ENCODE peak calls at places on chromosomes 7 and 10, in four cellular contexts. One of them, this sample, is unnamed.

GRCh38 chr7:116528008-116528789 is 3.4 kb downstream of the CAV1 start:
- DNase-seq in mesothelial cell of epicardium: no peak
- DNase-seq in astrocyte of the cerebellum: peak; percentile 92
- DNase-seq in cardiac muscle cell: peak; percentile 96
- DNase-seq in this sample: peak; percentile 89

GRCh38 chr7:73824986-73825385 is 5.8 kb upstream of the CLDN4 start:
- DNase-seq in astrocyte of the cerebellum: no peak
- DNase-seq in cardiac muscle cell: no peak
- DNase-seq in mesothelial cell of epicardium: no peak
- DNase-seq in this sample: no peak

GRCh38 chr10:23158370-23158769 is 33.7 kb upstream of the PTF1A start:
- DNase-seq in cardiac muscle cell: peak; percentile 76
- DNase-seq in mesothelial cell of epicardium: no peak
- DNase-seq in astrocyte of the cerebellum: peak; percentile 29
- DNase-seq in this sample: peak; percentile 15

GRCh38 chr10:118584181-118584954 is 11.1 kb downstream of the PRLHR start:
- DNase-seq in mesothelial cell of epicardium: no peak
- DNase-seq in astrocyte of the cerebellum: peak; percentile 32
- DNase-seq in cardiac muscle cell: peak; percentile 81
- DNase-seq in this sample: no peak

GRCh38 chr10:88592425-88592824 is 5.9 kb downstream of the LIPJ start:
- DNase-seq in cardiac muscle cell: no peak
- DNase-seq in astrocyte of the cerebellum: no peak
- DNase-seq in mesothelial cell of epicardium: no peak
- DNase-seq in this sample: no peak

GRCh38 chr7:116578526-116578925 is 53.7 kb downstream of the CAV1 start:
- DNase-seq in astrocyte of the cerebellum: no peak
- DNase-seq in mesothelial cell of epicardium: no peak
- DNase-seq in cardiac muscle cell: peak; percentile 46
- DNase-seq in this sample: no peak

GRCh38 chr7:148242271-148242801 is 348.2 kb upstream of the C7orf33 start:
- DNase-seq in mesothelial cell of epicardium: no peak
- DNase-seq in astrocyte of the cerebellum: peak; percentile 8
- DNase-seq in cardiac muscle cell: peak; percentile 68
- DNase-seq in this sample: no peak

GRCh38 chr7:85474234-85474633 is 287.4 kb upstream of the SEMA3D start:
- DNase-seq in astrocyte of the cerebellum: no peak
- DNase-seq in mesothelial cell of epicardium: no peak
- DNase-seq in cardiac muscle cell: no peak
- DNase-seq in this sample: no peak

GRCh38 chr7:2197436-2198155 is 35.1 kb downstream of the MAD1L1 start:
- DNase-seq in astrocyte of the cerebellum: no peak
- DNase-seq in mesothelial cell of epicardium: no peak
- DNase-seq in cardiac muscle cell: no peak
- DNase-seq in this sample: no peak

GRCh38 chr10:13775786-13776780 is 189.3 kb downstream of the PRPF18 start:
- DNase-seq in cardiac muscle cell: peak; percentile 83
- DNase-seq in astrocyte of the cerebellum: peak; percentile 68
- DNase-seq in mesothelial cell of epicardium: no peak
- DNase-seq in this sample: peak; percentile 36

GRCh38 chr7:1083729-1084657 is 3.9 kb upstream of the GPER1 start:
- DNase-seq in astrocyte of the cerebellum: no peak
- DNase-seq in mesothelial cell of epicardium: no peak
- DNase-seq in cardiac muscle cell: no peak
- DNase-seq in this sample: no peak

GRCh38 chr7:129707910-129708490 is 96.5 kb downstream of the NRF1 start:
- DNase-seq in cardiac muscle cell: no peak
- DNase-seq in astrocyte of the cerebellum: no peak
- DNase-seq in mesothelial cell of epicardium: no peak
- DNase-seq in this sample: no peak

GRCh38 chr7:155647302-155647701 is 2.8 kb downstream of the RBM33 start:
- DNase-seq in astrocyte of the cerebellum: no peak
- DNase-seq in mesothelial cell of epicardium: no peak
- DNase-seq in cardiac muscle cell: no peak
- DNase-seq in this sample: no peak

GRCh38 chr10:16965740-16966447 is 148.7 kb upstream of the RSU1 start:
- DNase-seq in astrocyte of the cerebellum: peak; percentile 100
- DNase-seq in mesothelial cell of epicardium: no peak
- DNase-seq in cardiac muscle cell: peak; percentile 97
- DNase-seq in this sample: peak; percentile 97

GRCh38 chr10:72126184-72126871 is 38.0 kb upstream of the SPOCK2 start:
- DNase-seq in mesothelial cell of epicardium: no peak
- DNase-seq in astrocyte of the cerebellum: peak; percentile 36
- DNase-seq in cardiac muscle cell: peak; percentile 78
- DNase-seq in this sample: no peak

GRCh38 chr10:61897671-61898434 is 3.6 kb upstream of the ARID5B start:
- DNase-seq in astrocyte of the cerebellum: no peak
- DNase-seq in cardiac muscle cell: peak; percentile 77
- DNase-seq in mesothelial cell of epicardium: no peak
- DNase-seq in this sample: no peak

GRCh38 chr10:121063744-121064143 is 212.6 kb downstream of the WDR11 start:
- DNase-seq in astrocyte of the cerebellum: no peak
- DNase-seq in mesothelial cell of epicardium: no peak
- DNase-seq in cardiac muscle cell: no peak
- DNase-seq in this sample: no peak

GRCh38 chr7:40437498-40437897 is 302.7 kb downstream of the SUGCT start:
- DNase-seq in mesothelial cell of epicardium: no peak
- DNase-seq in cardiac muscle cell: peak; percentile 87
- DNase-seq in astrocyte of the cerebellum: peak; percentile 55
- DNase-seq in this sample: peak; percentile 39

GRCh38 chr10:113386005-113386404 is 166.8 kb upstream of the HABP2 start:
- DNase-seq in mesothelial cell of epicardium: no peak
- DNase-seq in astrocyte of the cerebellum: no peak
- DNase-seq in cardiac muscle cell: peak; percentile 17
- DNase-seq in this sample: no peak

GRCh38 chr10:86931872-86932271 is 25.5 kb downstream of the MMRN2 start:
- DNase-seq in cardiac muscle cell: peak; percentile 74
- DNase-seq in astrocyte of the cerebellum: no peak
- DNase-seq in mesothelial cell of epicardium: no peak
- DNase-seq in this sample: no peak

GRCh38 chr10:123782549-123782948 is 109.1 kb downstream of the CPXM2 start:
- DNase-seq in astrocyte of the cerebellum: no peak
- DNase-seq in cardiac muscle cell: no peak
- DNase-seq in mesothelial cell of epicardium: no peak
- DNase-seq in this sample: no peak

GRCh38 chr7:130302649-130303048 is 9.7 kb downstream of the CPA4 start:
- DNase-seq in cardiac muscle cell: no peak
- DNase-seq in astrocyte of the cerebellum: no peak
- DNase-seq in mesothelial cell of epicardium: no peak
- DNase-seq in this sample: no peak

GRCh38 chr7:138875794-138876193 is 77.8 kb upstream of the ATP6V0A4 start:
- DNase-seq in cardiac muscle cell: peak; percentile 57
- DNase-seq in astrocyte of the cerebellum: no peak
- DNase-seq in mesothelial cell of epicardium: no peak
- DNase-seq in this sample: no peak

GRCh38 chr10:104688251-104688650 is 47.2 kb downstream of the SORCS3 start:
- DNase-seq in mesothelial cell of epicardium: no peak
- DNase-seq in cardiac muscle cell: no peak
- DNase-seq in astrocyte of the cerebellum: no peak
- DNase-seq in this sample: no peak

GRCh38 chr10:34294137-34294536 is 521.0 kb downstream of the PARD3 start:
- DNase-seq in cardiac muscle cell: no peak
- DNase-seq in astrocyte of the cerebellum: no peak
- DNase-seq in mesothelial cell of epicardium: no peak
- DNase-seq in this sample: no peak

GRCh38 chr10:112435013-112435619 is 11.6 kb downstream of the ZDHHC6 start:
- DNase-seq in astrocyte of the cerebellum: peak; percentile 24
- DNase-seq in cardiac muscle cell: peak; percentile 70
- DNase-seq in mesothelial cell of epicardium: no peak
- DNase-seq in this sample: peak; percentile 5

GRCh38 chr7:134527979-134528371 is 608 bp downstream of the AKR1B10 start:
- DNase-seq in astrocyte of the cerebellum: peak; percentile 55
- DNase-seq in cardiac muscle cell: peak; percentile 71
- DNase-seq in mesothelial cell of epicardium: no peak
- DNase-seq in this sample: peak; percentile 52

GRCh38 chr10:87700031-87700796 is 40.5 kb downstream of the PAPSS2 start:
- DNase-seq in astrocyte of the cerebellum: peak; percentile 20
- DNase-seq in mesothelial cell of epicardium: no peak
- DNase-seq in cardiac muscle cell: peak; percentile 70
- DNase-seq in this sample: peak; percentile 20

GRCh38 chr7:131111081-131111576 is 216.5 kb upstream of the MKLN1 start:
- DNase-seq in mesothelial cell of epicardium: no peak
- DNase-seq in cardiac muscle cell: peak; percentile 91
- DNase-seq in astrocyte of the cerebellum: no peak
- DNase-seq in this sample: peak; percentile 63

GRCh38 chr7:140596751-140597424 is 43.7 kb downstream of the DENND2A start:
- DNase-seq in astrocyte of the cerebellum: peak; percentile 90
- DNase-seq in mesothelial cell of epicardium: no peak
- DNase-seq in cardiac muscle cell: peak; percentile 83
- DNase-seq in this sample: no peak

GRCh38 chr10:86647773-86648705 is 6.3 kb upstream of the OPN4 start:
- DNase-seq in mesothelial cell of epicardium: peak; percentile 34
- DNase-seq in astrocyte of the cerebellum: no peak
- DNase-seq in cardiac muscle cell: no peak
- DNase-seq in this sample: no peak

GRCh38 chr7:26013551-26014083 is 138.4 kb upstream of the NFE2L3 start:
- DNase-seq in astrocyte of the cerebellum: peak; percentile 27
- DNase-seq in cardiac muscle cell: no peak
- DNase-seq in mesothelial cell of epicardium: no peak
- DNase-seq in this sample: no peak

GRCh38 chr10:60942604-60943269 is 1.2 kb downstream of the RHOBTB1 start:
- DNase-seq in cardiac muscle cell: peak; percentile 47
- DNase-seq in mesothelial cell of epicardium: peak; percentile 41
- DNase-seq in astrocyte of the cerebellum: no peak
- DNase-seq in this sample: no peak

GRCh38 chr10:95606922-95607321 is 45.8 kb upstream of the SORBS1 start:
- DNase-seq in astrocyte of the cerebellum: no peak
- DNase-seq in mesothelial cell of epicardium: no peak
- DNase-seq in cardiac muscle cell: no peak
- DNase-seq in this sample: no peak

GRCh38 chr10:651700-652099 is 37.8 kb downstream of the DIP2C start:
- DNase-seq in astrocyte of the cerebellum: no peak
- DNase-seq in mesothelial cell of epicardium: no peak
- DNase-seq in cardiac muscle cell: no peak
- DNase-seq in this sample: no peak

DNA sequence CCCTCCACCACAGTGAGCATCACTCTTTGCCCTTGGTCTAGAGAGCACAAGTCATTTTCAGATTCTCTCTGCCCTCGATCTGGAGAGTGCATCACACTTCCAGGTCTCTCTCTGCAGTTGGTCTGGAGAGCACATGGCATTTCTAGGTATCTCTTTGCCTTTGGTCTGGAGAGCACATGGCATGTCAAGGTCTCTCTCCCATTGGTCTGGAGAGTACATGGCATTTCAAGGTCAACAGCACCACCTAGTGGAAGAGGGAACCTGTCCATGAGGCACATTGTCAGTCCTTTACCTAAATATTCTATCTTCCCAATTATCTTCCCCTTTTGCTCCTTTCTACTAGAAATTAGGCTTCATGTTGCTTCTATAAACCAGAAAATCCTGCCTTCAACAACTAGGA is 1139.4 kb downstream of the XPNPEP1 start:
- DNase-seq in mesothelial cell of epicardium: no peak
- DNase-seq in cardiac muscle cell: peak; percentile 56
- DNase-seq in astrocyte of the cerebellum: peak; percentile 22
- DNase-seq in this sample: no peak
- TF ChIP-seq CTCF in mesothelial cell of epicardium: no peak
- TF ChIP-seq CTCF in cardiac muscle cell: peak; percentile 38
- TF ChIP-seq CTCF in astrocyte of the cerebellum: peak; percentile 41
- TF ChIP-seq CTCF in this sample: no peak

DNA sequence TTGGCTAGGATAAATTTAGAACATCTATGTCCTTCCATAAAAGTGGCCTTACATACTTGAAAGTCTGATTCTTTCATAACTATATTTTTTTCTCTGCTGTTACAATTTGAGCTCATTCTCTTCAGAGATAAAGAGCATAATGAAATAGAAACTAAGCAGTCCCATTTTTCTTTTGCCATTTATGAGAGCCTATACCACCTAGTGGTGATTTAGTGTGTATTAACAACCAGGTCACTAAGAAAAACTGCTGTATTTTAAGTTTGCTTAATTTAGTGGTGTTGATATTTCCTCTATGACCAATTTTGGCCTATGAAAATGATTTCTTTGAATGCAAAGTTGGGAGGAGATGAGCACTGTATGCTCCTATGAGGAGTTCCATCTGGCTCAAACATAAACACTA is 88.7 kb upstream of the ZWINT start:
- DNase-seq in mesothelial cell of epicardium: no peak
- DNase-seq in astrocyte of the cerebellum: no peak
- DNase-seq in cardiac muscle cell: no peak
- DNase-seq in this sample: no peak
- TF ChIP-seq CTCF in mesothelial cell of epicardium: no peak
- TF ChIP-seq CTCF in astrocyte of the cerebellum: no peak
- TF ChIP-seq CTCF in cardiac muscle cell: no peak
- TF ChIP-seq CTCF in this sample: no peak

DNA sequence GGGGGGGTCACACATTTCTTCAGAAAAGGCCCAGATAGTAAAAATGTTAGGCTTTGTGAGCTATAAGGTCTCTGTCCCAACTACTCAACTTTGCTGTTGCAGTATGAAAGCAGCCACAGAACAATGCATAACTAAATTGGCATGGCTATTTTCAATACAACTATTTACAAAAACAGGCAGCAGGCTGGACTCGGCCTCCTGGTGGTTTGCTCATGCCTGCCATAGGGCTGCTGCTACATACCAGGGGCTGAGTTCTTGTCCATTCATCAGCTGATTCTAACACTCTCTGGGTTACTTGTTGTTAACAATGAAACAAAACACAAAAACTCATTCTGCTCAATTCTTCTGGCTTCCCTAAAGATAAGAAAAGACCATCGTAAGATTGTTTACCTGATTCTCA is 109.4 kb upstream of the ADAM12 start:
- DNase-seq in cardiac muscle cell: no peak
- DNase-seq in astrocyte of the cerebellum: no peak
- DNase-seq in mesothelial cell of epicardium: no peak
- DNase-seq in this sample: no peak
- TF ChIP-seq CTCF in cardiac muscle cell: no peak
- TF ChIP-seq CTCF in astrocyte of the cerebellum: peak; percentile 27
- TF ChIP-seq CTCF in mesothelial cell of epicardium: no peak
- TF ChIP-seq CTCF in this sample: no peak

GRCh38 chr10:126255313-126255712 is 133.0 kb downstream of the ADAM12 start:
- DNase-seq in astrocyte of the cerebellum: no peak
- DNase-seq in cardiac muscle cell: no peak
- DNase-seq in mesothelial cell of epicardium: no peak
- DNase-seq in this sample: no peak

GRCh38 chr10:126252884-126253612 is 135.2 kb downstream of the ADAM12 start:
- DNase-seq in mesothelial cell of epicardium: no peak
- DNase-seq in cardiac muscle cell: peak; percentile 94
- DNase-seq in astrocyte of the cerebellum: peak; percentile 99
- DNase-seq in this sample: peak; percentile 93

GRCh38 chr10:126259883-126260282 is 128.4 kb downstream of the ADAM12 start:
- DNase-seq in mesothelial cell of epicardium: no peak
- DNase-seq in cardiac muscle cell: no peak
- DNase-seq in astrocyte of the cerebellum: no peak
- DNase-seq in this sample: no peak

GRCh38 chr10:126253613-126254002 is 134.7 kb downstream of the ADAM12 start:
- DNase-seq in astrocyte of the cerebellum: no peak
- DNase-seq in mesothelial cell of epicardium: no peak
- DNase-seq in cardiac muscle cell: no peak
- DNase-seq in this sample: no peak

DNA sequence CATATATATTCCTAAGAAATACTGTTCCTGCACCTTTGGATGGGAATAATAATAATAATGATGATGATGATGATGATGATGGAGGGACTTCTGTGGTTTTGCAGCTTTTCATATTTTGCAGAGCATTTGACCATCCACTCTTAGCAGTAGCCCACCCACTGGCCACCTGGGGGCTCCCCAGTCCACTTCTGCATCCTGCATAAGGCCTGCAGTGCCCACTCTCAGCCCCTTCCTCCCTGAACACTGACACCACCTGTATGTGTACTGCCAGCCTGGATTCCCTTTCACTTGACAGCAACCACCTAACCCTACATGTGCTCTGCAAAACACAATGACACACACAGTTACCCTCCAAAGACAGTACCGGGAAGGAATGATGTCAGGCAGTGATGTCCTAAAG is 131.4 kb downstream of the ADAM12 start:
- DNase-seq in astrocyte of the cerebellum: no peak
- DNase-seq in cardiac muscle cell: no peak
- DNase-seq in mesothelial cell of epicardium: no peak
- DNase-seq in this sample: no peak
- TF ChIP-seq CTCF in astrocyte of the cerebellum: peak; percentile 39
- TF ChIP-seq CTCF in cardiac muscle cell: peak; percentile 9
- TF ChIP-seq CTCF in mesothelial cell of epicardium: no peak
- TF ChIP-seq CTCF in this sample: no peak

This sample was measured in AG09319.